ENCODE peak calls at places on chromosomes 7 and 10, in seven cellular contexts. J is stimulated activated CD4-positive, alpha-beta T cell treated with anti-CD3 and anti-CD28 coated beads, Interleukin-12 subunit alpha, Interleukin-12 subunit beta, amount 100 ng/mL, for 4 hours; D is posterior cingulate gyrus; W is left kidney; P is central memory CD4-positive, alpha-beta T cell; C is H7; N is left colon. R is an unnamed sample.

GRCh38 chr7:133714654-133715053 is 412.5 kb upstream of the LRGUK start:
- DNase-seq in J (no peak), D (no peak), W (no peak), P (no peak), C (no peak), N (no peak), R (no peak)

GRCh38 chr7:36692444-36692843 is 31.9 kb downstream of the AOAH start:
- DNase-seq in J (no peak), D (no peak), W (no peak), P (no peak), C (no peak), N (no peak), R (no peak)

GRCh38 chr10:64733980-64734379 is 1212.8 kb downstream of the REEP3 start:
- DNase-seq in J (no peak), D (no peak), W (peak; percentile 51), P (no peak), C (peak; percentile 19), N (no peak), R (no peak)

GRCh38 chr10:122878799-122879338 is 512 bp downstream of the FAM24B start:
- DNase-seq in J (no peak), D (no peak), W (no peak), P (peak; percentile 13), C (no peak), N (no peak), R (no peak)

GRCh38 chr7:75658369-75658768 is 80.4 kb downstream of the HIP1 start:
- DNase-seq in J (no peak), D (no peak), W (no peak), P (no peak), C (no peak), N (no peak), R (no peak)

GRCh38 chr7:25014735-25015134 is 34.8 kb upstream of the OSBPL3 start:
- DNase-seq in J (no peak), D (no peak), W (no peak), P (no peak), C (no peak), N (no peak), R (no peak)

GRCh38 chr7:26328498-26329390 is 37.1 kb downstream of the SNX10 start:
- DNase-seq in J (no peak), D (no peak), W (no peak), P (no peak), C (no peak), N (no peak), R (no peak)

GRCh38 chr10:117496616-117497028 is 45.9 kb upstream of the EMX2 start:
- DNase-seq in J (peak; percentile 69), D (peak; percentile 71), W (peak; percentile 90), P (peak; percentile 41), C (peak; percentile 84), N (peak; percentile 53), R (peak; percentile 93)

GRCh38 chr10:86439544-86439943 is 72.9 kb upstream of the GRID1 start:
- DNase-seq in J (no peak), D (peak; percentile 43), W (peak; percentile 74), P (no peak), C (no peak), N (peak; percentile 62), R (peak; percentile 56)

GRCh38 chr10:129560355-129560754 is 93.3 kb downstream of the MGMT start:
- DNase-seq in J (no peak), D (no peak), W (no peak), P (no peak), C (no peak), N (no peak), R (no peak)

GRCh38 chr7:1200045-1200444 is 32.6 kb upstream of the UNCX start:
- DNase-seq in J (no peak), D (no peak), W (no peak), P (no peak), C (no peak), N (no peak), R (no peak)

GRCh38 chr10:88066876-88067275 is 203.5 kb downstream of the PTEN start:
- DNase-seq in J (no peak), D (no peak), W (no peak), P (peak; percentile 41), C (no peak), N (no peak), R (no peak)

GRCh38 chr10:85602713-85603112 is 763.9 kb downstream of the GRID1 start:
- DNase-seq in J (no peak), D (no peak), W (no peak), P (no peak), C (no peak), N (no peak), R (no peak)

GRCh38 chr7:27873981-27874957 is 134.3 kb downstream of the TAX1BP1 start:
- DNase-seq in J (no peak), D (peak; percentile 67), W (peak; percentile 17), P (no peak), C (no peak), N (peak; percentile 66), R (no peak)

GRCh38 chr7:39164887-39165286 is 187.2 kb downstream of the POU6F2 start:
- DNase-seq in J (no peak), D (no peak), W (no peak), P (no peak), C (no peak), N (no peak), R (no peak)

GRCh38 chr10:101258179-101258885 is 29.1 kb upstream of the LBX1 start:
- DNase-seq in J (no peak), D (no peak), W (no peak), P (no peak), C (peak; percentile 78), N (no peak), R (no peak)

GRCh38 chr10:43372751-43373445 is 1.5 kb downstream of the FXYD4 start:
- DNase-seq in J (no peak), D (peak; percentile 81), W (no peak), P (no peak), C (peak; percentile 69), N (no peak), R (no peak)

GRCh38 chr10:114709966-114710365 is 51.9 kb upstream of the ABLIM1 start:
- DNase-seq in J (no peak), D (no peak), W (no peak), P (no peak), C (no peak), N (no peak), R (no peak)

GRCh38 chr10:73095479-73096021 is 1.1 kb downstream of the P4HA1 start:
- DNase-seq in J (no peak), D (peak; percentile 44), W (peak; percentile 90), P (peak; percentile 47), C (peak; percentile 61), N (peak; percentile 61), R (peak; percentile 57)